ENCODE peak calls at places on chromosomes 3 and 15, in five cellular contexts. K is AG04450; G is kidney; R is CD8-positive, alpha-beta T cell; A is upper lobe of right lung. D is an unnamed sample.

GRCh38 chr15:52679232-52680040 is at the start of gene ATOSA:
- DNase-seq in A (peak), R (peak), G (peak), K (peak), D (peak)

GRCh38 chr3:12574131-12574530 is 17.2 kb downstream of the MKRN2 start:
- DNase-seq in G (no peak), K (no peak), R (no peak), A (no peak), D (no peak)

GRCh38 chr15:82972990-82973389 is 13.0 kb upstream of the RAMAC start:
- DNase-seq in G (no peak), A (no peak), K (no peak), R (no peak), D (no peak)

GRCh38 chr3:71225951-71226564 is 357.5 kb downstream of the FOXP1 start:
- DNase-seq in R (peak), G (peak), A (no peak), K (no peak), D (no peak)

GRCh38 chr3:67509471-67510075 is 144.8 kb downstream of the SUCLG2 start:
- DNase-seq in G (no peak), A (no peak), K (no peak), R (no peak), D (no peak)

GRCh38 chr3:125651246-125651645 is 55.9 kb upstream of the OSBPL11 start:
- DNase-seq in R (no peak), K (no peak), A (no peak), G (no peak), D (no peak)

GRCh38 chr3:197428117-197428761 is 127.5 kb downstream of the BDH1 start:
- DNase-seq in A (peak), K (no peak), R (peak), G (peak), D (no peak)

GRCh38 chr3:32457971-32458471 is 44.6 kb downstream of the CMTM6 start:
- DNase-seq in A (no peak), G (no peak), R (peak), K (no peak), D (no peak)

GRCh38 chr3:30688776-30689175 is 82.4 kb downstream of the TGFBR2 start:
- DNase-seq in A (no peak), G (peak), R (no peak), K (peak), D (no peak)

GRCh38 chr3:37183976-37184375 is 9.6 kb upstream of the LRRFIP2 start:
- DNase-seq in R (no peak), A (no peak), K (no peak), G (no peak), D (no peak)

GRCh38 chr3:4772171-4772804 is 206.9 kb upstream of the BHLHE40 start:
- DNase-seq in A (peak), G (peak), K (peak), R (no peak), D (peak)

GRCh38 chr15:101053261-101053660 is 134.1 kb downstream of the LRRK1 start:
- DNase-seq in A (peak), G (no peak), K (no peak), R (peak), D (no peak)

GRCh38 chr15:74172751-74173544 is 562 bp upstream of the ISLR start:
- DNase-seq in G (peak), K (no peak), R (no peak), A (no peak), D (peak)

GRCh38 chr3:190616627-190617026 is 102.7 kb downstream of the IL1RAP start:
- DNase-seq in G (no peak), A (no peak), K (no peak), R (no peak), D (no peak)

GRCh38 chr3:53231532-53232511 is 24.0 kb downstream of the TKT start:
- DNase-seq in K (no peak), G (no peak), A (peak), R (no peak), D (no peak)

GRCh38 chr15:45161666-45162065 is 26.1 kb downstream of the SHF start:
- DNase-seq in K (no peak), R (no peak), A (no peak), G (peak), D (no peak)

GRCh38 chr15:66999046-66999557 is 66.3 kb upstream of the SMAD3 start:
- DNase-seq in A (no peak), K (no peak), G (no peak), R (no peak), D (no peak)
- TF ChIP-seq CTCF in A (no peak), K (no peak), G (no peak), R (no peak), D (no peak)

GRCh38 chr3:112086018-112086854 is at the start of gene C3orf52:
- DNase-seq in K (peak), A (peak), G (peak), R (peak), D (no peak)
- TF ChIP-seq CTCF in K (peak), A (peak), G (no peak), R (no peak), D (no peak)

DNA sequence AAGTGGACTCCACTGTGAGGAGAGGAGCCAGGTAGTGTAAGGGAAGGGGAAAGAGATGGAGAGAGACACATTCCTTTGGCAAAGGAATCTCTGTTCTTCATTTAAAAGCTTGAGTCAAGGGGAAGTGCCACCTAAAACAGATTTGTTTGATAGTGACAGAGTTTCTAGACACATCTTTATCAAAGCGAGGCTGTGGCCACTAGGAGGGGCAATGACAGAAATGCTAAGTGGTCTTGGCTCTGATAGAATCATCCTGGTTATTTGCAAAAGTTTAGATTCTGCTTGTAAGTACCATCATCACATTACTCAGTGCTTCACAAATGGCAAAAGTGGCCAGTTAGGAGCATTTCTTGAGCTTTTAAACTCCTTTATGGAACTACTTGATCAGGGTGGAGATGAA is 261.4 kb downstream of the CNTN3 start:
- DNase-seq in A (no peak), R (no peak), G (no peak), K (no peak), D (no peak)
- TF ChIP-seq CTCF in A (no peak), R (no peak), G (no peak), K (peak), D (peak)

GRCh38 chr3:100185847-100186246 is 71.5 kb upstream of the FILIP1L start:
- DNase-seq in R (no peak), K (no peak), G (no peak), A (no peak), D (no peak)
- TF ChIP-seq CTCF in R (no peak), K (no peak), G (no peak), A (no peak), D (no peak)

GRCh38 chr15:41972341-41973237 is at the start of gene EHD4:
- DNase-seq in R (peak), G (peak), A (peak), K (peak), D (peak)
- TF ChIP-seq CTCF in R (no peak), G (peak), A (peak), K (peak), D (peak)

GRCh38 chr15:37289109-37289765 is 188.9 kb upstream of the MEIS2 start:
- DNase-seq in K (no peak), G (no peak), R (no peak), A (no peak), D (no peak)
- TF ChIP-seq CTCF in K (peak), G (no peak), R (no peak), A (no peak), D (no peak)

DNA sequence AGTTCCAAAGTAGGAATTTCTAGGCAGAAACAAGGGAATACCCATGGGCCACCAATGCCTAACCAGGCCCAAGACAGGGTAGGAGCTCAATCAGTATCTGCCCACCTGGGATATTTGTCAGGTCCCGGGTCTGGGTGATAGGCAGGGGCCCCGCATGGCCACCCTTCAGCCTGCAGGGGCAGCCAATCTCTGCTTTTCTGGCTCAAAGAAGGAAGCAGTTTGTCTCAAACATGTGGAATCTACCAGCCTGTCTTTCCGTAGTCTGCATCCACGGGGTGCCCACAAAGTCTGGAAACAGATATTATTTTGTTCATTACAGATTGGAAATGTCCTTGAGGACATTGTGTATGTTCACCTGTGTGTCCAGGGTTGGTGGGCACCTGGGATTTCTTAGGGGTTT is 56.2 kb downstream of the CEMIP start:
- DNase-seq in K (no peak), G (no peak), A (no peak), R (no peak), D (no peak)
- TF ChIP-seq CTCF in K (no peak), G (no peak), A (no peak), R (no peak), D (peak)